ENCODE peak calls at places on chromosomes 7 and 10, in five cellular contexts. F is LoVo, Q is lung microvascular endothelial cell, J is aorta, Z is cerebellum. K is an unnamed sample.

GRCh38 chr10:24721254-24722106 is 2.2 kb downstream of the ARHGAP21 start:
- DNase-seq in F (peak), Q (peak), J (peak), Z (no peak), K (peak)

GRCh38 chr7:43666938-43667337 is 62.4 kb downstream of the COA1 start:
- DNase-seq in F (no peak), Q (no peak), J (no peak), Z (no peak), K (no peak)

GRCh38 chr7:17498230-17498629 is 199.8 kb downstream of the AHR start:
- DNase-seq in F (no peak), Q (no peak), J (no peak), Z (no peak), K (no peak)

GRCh38 chr10:93064874-93065660 is 4.5 kb downstream of the CYP26C1 start:
- DNase-seq in F (no peak), Q (no peak), J (no peak), Z (no peak), K (no peak)

GRCh38 chr10:118798186-118798811 is 43.5 kb upstream of the CACUL1 start:
- DNase-seq in F (peak), Q (peak), J (no peak), Z (no peak), K (no peak)

GRCh38 chr7:12757443-12757842 is 70.0 kb downstream of the ARL4A start:
- DNase-seq in F (no peak), Q (peak), J (no peak), Z (no peak), K (no peak)

GRCh38 chr10:121577568-121577967 is 20.7 kb downstream of the FGFR2 start:
- DNase-seq in F (no peak), Q (no peak), J (no peak), Z (no peak), K (no peak)

GRCh38 chr10:17232276-17232987 is 4.4 kb downstream of the VIM start:
- DNase-seq in F (no peak), Q (peak), J (no peak), Z (no peak), K (no peak)

GRCh38 chr10:97320480-97321031 is 1.5 kb downstream of the FRAT1 start:
- DNase-seq in F (no peak), Q (peak), J (peak), Z (no peak), K (peak)

GRCh38 chr10:105691811-105692210 is 1050.7 kb downstream of the SORCS3 start:
- DNase-seq in F (no peak), Q (no peak), J (no peak), Z (no peak), K (no peak)

GRCh38 chr10:55203319-55203718 is 402.3 kb upstream of the PCDH15 start:
- DNase-seq in F (no peak), Q (no peak), J (no peak), Z (no peak), K (no peak)

GRCh38 chr10:30422981-30423654 is 10.9 kb upstream of the MAP3K8 start:
- DNase-seq in F (peak), Q (peak), J (peak), Z (no peak), K (peak)

GRCh38 chr10:57948796-57949195 is 318.9 kb downstream of the IPMK start:
- DNase-seq in F (no peak), Q (no peak), J (no peak), Z (no peak), K (no peak)

GRCh38 chr7:37342665-37343471 is 105.8 kb downstream of the ELMO1 start:
- DNase-seq in F (no peak), Q (peak), J (no peak), Z (no peak), K (peak)

GRCh38 chr7:80783688-80784327 is 135.0 kb downstream of the SEMA3C start:
- DNase-seq in F (peak), Q (peak), J (no peak), Z (no peak), K (no peak)

GRCh38 chr7:105796365-105796764 is 80.0 kb downstream of the ATXN7L1 start:
- DNase-seq in F (no peak), Q (peak), J (no peak), Z (no peak), K (no peak)

GRCh38 chr10:96369890-96370574 is 11.2 kb upstream of the OPALIN start:
- DNase-seq in F (peak), Q (no peak), J (no peak), Z (no peak), K (no peak)

GRCh38 chr7:44311561-44312495 is 13.6 kb downstream of the CAMK2B start:
- DNase-seq in F (no peak), Q (no peak), J (no peak), Z (no peak), K (no peak)

GRCh38 chr10:93751832-93752231 is 5.9 kb upstream of the LGI1 start:
- DNase-seq in F (peak), Q (peak), J (no peak), Z (peak), K (no peak)

K was measured in Right ventricle myocardium superior.